ENCODE peak calls at places on chromosome X, in seven cellular contexts. One of them, this sample, is unnamed.

GRCh38 chrX:1451676-1452496 is 823 bp downstream of the ASMTL start:
- DNase-seq in epithelial cell of esophagus: no peak
- DNase-seq in activated CD8-positive, alpha-beta T cell treated with anti-CD3 and anti-CD28 coated beads for 36 hours: no peak
- DNase-seq in AG04450: no peak
- DNase-seq in astrocyte of the spinal cord: no peak
- DNase-seq in mucosa of descending colon: peak
- DNase-seq in kidney: peak
- DNase-seq in this sample: peak

GRCh38 chrX:96394566-96394965 is 290.1 kb upstream of the DIAPH2 start:
- DNase-seq in epithelial cell of esophagus: peak
- DNase-seq in activated CD8-positive, alpha-beta T cell treated with anti-CD3 and anti-CD28 coated beads for 36 hours: no peak
- DNase-seq in AG04450: no peak
- DNase-seq in astrocyte of the spinal cord: no peak
- DNase-seq in mucosa of descending colon: no peak
- DNase-seq in kidney: no peak
- DNase-seq in this sample: no peak

GRCh38 chrX:117969337-117969736 is 147.3 kb downstream of the KLHL13 start:
- DNase-seq in epithelial cell of esophagus: no peak
- DNase-seq in activated CD8-positive, alpha-beta T cell treated with anti-CD3 and anti-CD28 coated beads for 36 hours: no peak
- DNase-seq in AG04450: no peak
- DNase-seq in astrocyte of the spinal cord: no peak
- DNase-seq in mucosa of descending colon: no peak
- DNase-seq in kidney: no peak
- DNase-seq in this sample: no peak

GRCh38 chrX:29851971-29852605 is 363.3 kb upstream of the MAGEB2 start:
- DNase-seq in epithelial cell of esophagus: no peak
- DNase-seq in activated CD8-positive, alpha-beta T cell treated with anti-CD3 and anti-CD28 coated beads for 36 hours: no peak
- DNase-seq in AG04450: no peak
- DNase-seq in astrocyte of the spinal cord: no peak
- DNase-seq in mucosa of descending colon: no peak
- DNase-seq in kidney: no peak
- DNase-seq in this sample: no peak

GRCh38 chrX:42219231-42219630 is 295.9 kb upstream of the CASK start:
- DNase-seq in epithelial cell of esophagus: no peak
- DNase-seq in activated CD8-positive, alpha-beta T cell treated with anti-CD3 and anti-CD28 coated beads for 36 hours: no peak
- DNase-seq in AG04450: no peak
- DNase-seq in astrocyte of the spinal cord: no peak
- DNase-seq in mucosa of descending colon: no peak
- DNase-seq in kidney: no peak
- DNase-seq in this sample: no peak

GRCh38 chrX:107721966-107722707 is 53.5 kb downstream of the TSC22D3 start:
- DNase-seq in epithelial cell of esophagus: no peak
- DNase-seq in activated CD8-positive, alpha-beta T cell treated with anti-CD3 and anti-CD28 coated beads for 36 hours: no peak
- DNase-seq in AG04450: no peak
- DNase-seq in astrocyte of the spinal cord: no peak
- DNase-seq in mucosa of descending colon: no peak
- DNase-seq in kidney: no peak
- DNase-seq in this sample: no peak

GRCh38 chrX:41005445-41005992 is 79.7 kb upstream of the USP9X start:
- DNase-seq in epithelial cell of esophagus: no peak
- DNase-seq in activated CD8-positive, alpha-beta T cell treated with anti-CD3 and anti-CD28 coated beads for 36 hours: no peak
- DNase-seq in AG04450: no peak
- DNase-seq in astrocyte of the spinal cord: no peak
- DNase-seq in mucosa of descending colon: no peak
- DNase-seq in kidney: no peak
- DNase-seq in this sample: no peak

GRCh38 chrX:81120936-81121351 is 80.8 kb downstream of the HMGN5 start:
- DNase-seq in epithelial cell of esophagus: peak
- DNase-seq in activated CD8-positive, alpha-beta T cell treated with anti-CD3 and anti-CD28 coated beads for 36 hours: peak
- DNase-seq in AG04450: no peak
- DNase-seq in astrocyte of the spinal cord: peak
- DNase-seq in mucosa of descending colon: peak
- DNase-seq in kidney: no peak
- DNase-seq in this sample: peak

GRCh38 chrX:119389854-119390501 is 9.2 kb upstream of the SLC25A43 start:
- DNase-seq in epithelial cell of esophagus: no peak
- DNase-seq in activated CD8-positive, alpha-beta T cell treated with anti-CD3 and anti-CD28 coated beads for 36 hours: no peak
- DNase-seq in AG04450: no peak
- DNase-seq in astrocyte of the spinal cord: no peak
- DNase-seq in mucosa of descending colon: no peak
- DNase-seq in kidney: no peak
- DNase-seq in this sample: no peak

GRCh38 chrX:16594490-16594889 is 55.5 kb upstream of the S100G start:
- DNase-seq in epithelial cell of esophagus: no peak
- DNase-seq in activated CD8-positive, alpha-beta T cell treated with anti-CD3 and anti-CD28 coated beads for 36 hours: no peak
- DNase-seq in AG04450: no peak
- DNase-seq in astrocyte of the spinal cord: no peak
- DNase-seq in mucosa of descending colon: no peak
- DNase-seq in kidney: no peak
- DNase-seq in this sample: no peak

GRCh38 chrX:4265036-4265435 is 551.6 kb upstream of the PRKX start:
- DNase-seq in epithelial cell of esophagus: no peak
- DNase-seq in activated CD8-positive, alpha-beta T cell treated with anti-CD3 and anti-CD28 coated beads for 36 hours: no peak
- DNase-seq in AG04450: no peak
- DNase-seq in astrocyte of the spinal cord: no peak
- DNase-seq in mucosa of descending colon: no peak
- DNase-seq in kidney: no peak
- DNase-seq in this sample: no peak

GRCh38 chrX:7690842-7691241 is 152.1 kb upstream of the VCX start:
- DNase-seq in epithelial cell of esophagus: no peak
- DNase-seq in activated CD8-positive, alpha-beta T cell treated with anti-CD3 and anti-CD28 coated beads for 36 hours: no peak
- DNase-seq in AG04450: no peak
- DNase-seq in astrocyte of the spinal cord: no peak
- DNase-seq in mucosa of descending colon: no peak
- DNase-seq in kidney: no peak
- DNase-seq in this sample: no peak

GRCh38 chrX:77017093-77017492 is 430.1 kb upstream of the FGF16 start:
- DNase-seq in epithelial cell of esophagus: no peak
- DNase-seq in activated CD8-positive, alpha-beta T cell treated with anti-CD3 and anti-CD28 coated beads for 36 hours: no peak
- DNase-seq in AG04450: no peak
- DNase-seq in astrocyte of the spinal cord: no peak
- DNase-seq in mucosa of descending colon: no peak
- DNase-seq in kidney: no peak
- DNase-seq in this sample: no peak

GRCh38 chrX:42149786-42150185 is 226.4 kb upstream of the CASK start:
- DNase-seq in epithelial cell of esophagus: peak
- DNase-seq in activated CD8-positive, alpha-beta T cell treated with anti-CD3 and anti-CD28 coated beads for 36 hours: no peak
- DNase-seq in AG04450: no peak
- DNase-seq in astrocyte of the spinal cord: no peak
- DNase-seq in mucosa of descending colon: no peak
- DNase-seq in kidney: no peak
- DNase-seq in this sample: no peak

GRCh38 chrX:18151661-18152060 is 69.0 kb downstream of the BEND2 start:
- DNase-seq in epithelial cell of esophagus: no peak
- DNase-seq in activated CD8-positive, alpha-beta T cell treated with anti-CD3 and anti-CD28 coated beads for 36 hours: no peak
- DNase-seq in AG04450: no peak
- DNase-seq in astrocyte of the spinal cord: no peak
- DNase-seq in mucosa of descending colon: no peak
- DNase-seq in kidney: no peak
- DNase-seq in this sample: no peak

GRCh38 chrX:50988649-50989048 is 78.1 kb downstream of the BMP15 start:
- DNase-seq in epithelial cell of esophagus: peak
- DNase-seq in activated CD8-positive, alpha-beta T cell treated with anti-CD3 and anti-CD28 coated beads for 36 hours: peak
- DNase-seq in AG04450: no peak
- DNase-seq in astrocyte of the spinal cord: peak
- DNase-seq in mucosa of descending colon: no peak
- DNase-seq in kidney: no peak
- DNase-seq in this sample: peak

GRCh38 chrX:136344321-136344720 is 43.6 kb downstream of the ADGRG4 start:
- DNase-seq in epithelial cell of esophagus: no peak
- DNase-seq in activated CD8-positive, alpha-beta T cell treated with anti-CD3 and anti-CD28 coated beads for 36 hours: no peak
- DNase-seq in AG04450: no peak
- DNase-seq in astrocyte of the spinal cord: no peak
- DNase-seq in mucosa of descending colon: no peak
- DNase-seq in kidney: no peak
- DNase-seq in this sample: no peak

GRCh38 chrX:154321624-154322023 is 26.0 kb downstream of the TKTL1 start:
- DNase-seq in epithelial cell of esophagus: no peak
- DNase-seq in activated CD8-positive, alpha-beta T cell treated with anti-CD3 and anti-CD28 coated beads for 36 hours: peak
- DNase-seq in AG04450: no peak
- DNase-seq in astrocyte of the spinal cord: no peak
- DNase-seq in mucosa of descending colon: no peak
- DNase-seq in kidney: no peak
- DNase-seq in this sample: no peak

GRCh38 chrX:152072236-152072635 is 66.1 kb downstream of the MAGEA10 start:
- DNase-seq in epithelial cell of esophagus: peak
- DNase-seq in activated CD8-positive, alpha-beta T cell treated with anti-CD3 and anti-CD28 coated beads for 36 hours: no peak
- DNase-seq in AG04450: peak
- DNase-seq in astrocyte of the spinal cord: peak
- DNase-seq in mucosa of descending colon: no peak
- DNase-seq in kidney: no peak
- DNase-seq in this sample: no peak
- TF ChIP-seq CTCF in epithelial cell of esophagus: no peak
- TF ChIP-seq CTCF in activated CD8-positive, alpha-beta T cell treated with anti-CD3 and anti-CD28 coated beads for 36 hours: no peak
- TF ChIP-seq CTCF in AG04450: no peak
- TF ChIP-seq CTCF in astrocyte of the spinal cord: no peak
- TF ChIP-seq CTCF in mucosa of descending colon: no peak
- TF ChIP-seq CTCF in kidney: no peak
- TF ChIP-seq CTCF in this sample: no peak

GRCh38 chrX:43962636-43963035 is 10.6 kb downstream of the NDP start:
- DNase-seq in epithelial cell of esophagus: no peak
- DNase-seq in activated CD8-positive, alpha-beta T cell treated with anti-CD3 and anti-CD28 coated beads for 36 hours: no peak
- DNase-seq in AG04450: no peak
- DNase-seq in astrocyte of the spinal cord: no peak
- DNase-seq in mucosa of descending colon: no peak
- DNase-seq in kidney: no peak
- DNase-seq in this sample: no peak

GRCh38 chrX:43958529-43958928 is 14.7 kb downstream of the NDP start:
- DNase-seq in epithelial cell of esophagus: peak
- DNase-seq in activated CD8-positive, alpha-beta T cell treated with anti-CD3 and anti-CD28 coated beads for 36 hours: peak
- DNase-seq in AG04450: peak
- DNase-seq in astrocyte of the spinal cord: peak
- DNase-seq in mucosa of descending colon: no peak
- DNase-seq in kidney: no peak
- DNase-seq in this sample: peak

GRCh38 chrX:43963726-43964125 is 9.5 kb downstream of the NDP start:
- DNase-seq in epithelial cell of esophagus: no peak
- DNase-seq in activated CD8-positive, alpha-beta T cell treated with anti-CD3 and anti-CD28 coated beads for 36 hours: no peak
- DNase-seq in AG04450: no peak
- DNase-seq in astrocyte of the spinal cord: no peak
- DNase-seq in mucosa of descending colon: no peak
- DNase-seq in kidney: no peak
- DNase-seq in this sample: no peak

GRCh38 chrX:43964936-43965335 is 8.3 kb downstream of the NDP start:
- DNase-seq in epithelial cell of esophagus: peak
- DNase-seq in activated CD8-positive, alpha-beta T cell treated with anti-CD3 and anti-CD28 coated beads for 36 hours: no peak
- DNase-seq in AG04450: no peak
- DNase-seq in astrocyte of the spinal cord: no peak
- DNase-seq in mucosa of descending colon: no peak
- DNase-seq in kidney: no peak
- DNase-seq in this sample: no peak

DNA sequence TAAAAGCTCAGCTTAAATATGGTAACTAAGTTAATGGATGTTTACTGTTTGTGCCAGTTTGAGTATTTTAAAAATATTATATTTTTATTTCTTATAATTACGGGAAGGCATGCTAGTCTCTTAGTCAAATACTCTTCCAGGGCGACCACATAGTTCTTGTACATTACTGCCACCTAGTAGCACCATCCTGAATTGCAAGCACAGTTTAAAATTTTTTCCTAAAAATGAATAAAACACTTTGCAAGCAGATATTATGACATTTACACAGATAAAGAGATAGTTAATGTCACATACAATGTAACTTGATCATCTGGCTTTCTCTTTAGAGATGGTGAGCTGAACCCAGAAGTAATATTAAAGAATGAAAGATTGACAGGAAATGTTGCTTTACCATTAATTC is 11.5 kb downstream of the NDP start:
- DNase-seq in epithelial cell of esophagus: no peak
- DNase-seq in activated CD8-positive, alpha-beta T cell treated with anti-CD3 and anti-CD28 coated beads for 36 hours: no peak
- DNase-seq in AG04450: no peak
- DNase-seq in astrocyte of the spinal cord: no peak
- DNase-seq in mucosa of descending colon: no peak
- DNase-seq in kidney: no peak
- DNase-seq in this sample: no peak
- TF ChIP-seq CTCF in epithelial cell of esophagus: peak
- TF ChIP-seq CTCF in activated CD8-positive, alpha-beta T cell treated with anti-CD3 and anti-CD28 coated beads for 36 hours: peak
- TF ChIP-seq CTCF in AG04450: no peak
- TF ChIP-seq CTCF in astrocyte of the spinal cord: peak
- TF ChIP-seq CTCF in mucosa of descending colon: no peak
- TF ChIP-seq CTCF in kidney: no peak
- TF ChIP-seq CTCF in this sample: peak

GRCh38 chrX:49040376-49040955 is 2.7 kb downstream of the TFE3 start:
- DNase-seq in epithelial cell of esophagus: peak
- DNase-seq in activated CD8-positive, alpha-beta T cell treated with anti-CD3 and anti-CD28 coated beads for 36 hours: no peak
- DNase-seq in AG04450: no peak
- DNase-seq in astrocyte of the spinal cord: peak
- DNase-seq in mucosa of descending colon: no peak
- DNase-seq in kidney: no peak
- DNase-seq in this sample: no peak

GRCh38 chrX:49041683-49042529 is 1.3 kb downstream of the TFE3 start:
- DNase-seq in epithelial cell of esophagus: peak
- DNase-seq in activated CD8-positive, alpha-beta T cell treated with anti-CD3 and anti-CD28 coated beads for 36 hours: no peak
- DNase-seq in AG04450: peak
- DNase-seq in astrocyte of the spinal cord: peak
- DNase-seq in mucosa of descending colon: no peak
- DNase-seq in kidney: no peak
- DNase-seq in this sample: no peak

GRCh38 chrX:49042581-49043219 is 457 bp downstream of the TFE3 start:
- DNase-seq in epithelial cell of esophagus: no peak
- DNase-seq in activated CD8-positive, alpha-beta T cell treated with anti-CD3 and anti-CD28 coated beads for 36 hours: no peak
- DNase-seq in AG04450: no peak
- DNase-seq in astrocyte of the spinal cord: no peak
- DNase-seq in mucosa of descending colon: no peak
- DNase-seq in kidney: peak
- DNase-seq in this sample: no peak

GRCh38 chrX:49037883-49038475 is 5.2 kb downstream of the TFE3 start:
- DNase-seq in epithelial cell of esophagus: peak
- DNase-seq in activated CD8-positive, alpha-beta T cell treated with anti-CD3 and anti-CD28 coated beads for 36 hours: no peak
- DNase-seq in AG04450: peak
- DNase-seq in astrocyte of the spinal cord: peak
- DNase-seq in mucosa of descending colon: no peak
- DNase-seq in kidney: no peak
- DNase-seq in this sample: no peak

GRCh38 chrX:49039598-49040375 is 3.4 kb downstream of the TFE3 start:
- DNase-seq in epithelial cell of esophagus: peak
- DNase-seq in activated CD8-positive, alpha-beta T cell treated with anti-CD3 and anti-CD28 coated beads for 36 hours: peak
- DNase-seq in AG04450: peak
- DNase-seq in astrocyte of the spinal cord: peak
- DNase-seq in mucosa of descending colon: peak
- DNase-seq in kidney: peak
- DNase-seq in this sample: peak
- TF ChIP-seq CTCF in epithelial cell of esophagus: peak
- TF ChIP-seq CTCF in activated CD8-positive, alpha-beta T cell treated with anti-CD3 and anti-CD28 coated beads for 36 hours: no peak
- TF ChIP-seq CTCF in AG04450: peak
- TF ChIP-seq CTCF in astrocyte of the spinal cord: peak
- TF ChIP-seq CTCF in mucosa of descending colon: no peak
- TF ChIP-seq CTCF in kidney: no peak
- TF ChIP-seq CTCF in this sample: no peak

DNA sequence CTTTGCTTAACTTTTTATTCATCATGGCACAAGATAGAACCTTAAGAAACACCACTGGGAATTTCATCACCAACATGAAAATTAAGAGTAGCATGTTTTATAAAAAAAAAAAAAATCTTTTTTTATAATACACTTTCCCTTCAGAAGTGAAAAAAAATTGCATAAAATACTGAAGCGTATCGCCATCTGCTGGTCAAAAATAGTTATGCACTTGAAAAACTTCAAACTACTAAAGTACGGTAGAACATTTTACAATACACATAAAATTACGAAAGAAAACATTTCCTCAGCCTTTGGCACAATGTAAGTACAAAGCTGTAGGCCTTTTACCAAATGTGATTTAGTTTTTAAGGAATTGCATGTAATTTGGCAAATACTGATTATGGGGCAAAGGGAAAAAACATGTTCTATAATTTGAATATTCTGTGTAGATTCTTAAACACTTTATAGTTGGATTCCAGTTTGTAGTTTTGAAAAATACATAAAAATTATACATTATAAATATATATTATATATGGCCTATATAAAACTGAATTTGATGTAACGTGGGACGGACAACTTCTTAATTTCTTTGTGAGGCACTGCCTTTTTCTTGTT is 26.5 kb downstream of the HCCS start:
- DNase-seq in epithelial cell of esophagus: peak
- DNase-seq in activated CD8-positive, alpha-beta T cell treated with anti-CD3 and anti-CD28 coated beads for 36 hours: no peak
- DNase-seq in AG04450: peak
- DNase-seq in astrocyte of the spinal cord: peak
- DNase-seq in mucosa of descending colon: no peak
- DNase-seq in kidney: no peak
- DNase-seq in this sample: no peak
- TF ChIP-seq CTCF in epithelial cell of esophagus: peak
- TF ChIP-seq CTCF in activated CD8-positive, alpha-beta T cell treated with anti-CD3 and anti-CD28 coated beads for 36 hours: peak
- TF ChIP-seq CTCF in AG04450: peak
- TF ChIP-seq CTCF in astrocyte of the spinal cord: peak
- TF ChIP-seq CTCF in mucosa of descending colon: no peak
- TF ChIP-seq CTCF in kidney: peak
- TF ChIP-seq CTCF in this sample: peak